ENCODE peak calls at places on chromosomes 1 and 21, in five cellular contexts. K is fibroblast of mammary gland; M is stomach; C is stimulated activated CD4-positive, alpha-beta T cell treated with anti-CD3 and anti-CD28 coated beads, TNF-alpha, amount 100 ng/mL, for 24 hours; Y is H7. E is an unnamed sample.

GRCh38 chr21:45835301-45836267 is 146.0 kb upstream of the COL6A1 start:
- DNase-seq in K (no peak), M (no peak), C (no peak), Y (peak), E (peak)

GRCh38 chr1:12185556-12186276 is 18.9 kb downstream of the TNFRSF1B start:
- DNase-seq in K (no peak), M (no peak), C (no peak), Y (no peak), E (no peak)

GRCh38 chr1:26021647-26022403 is at the start of gene EXTL1:
- DNase-seq in K (no peak), M (no peak), C (no peak), Y (peak), E (no peak)

GRCh38 chr1:77825356-77825709 is 45.9 kb downstream of the MIGA1 start:
- DNase-seq in K (peak), M (peak), C (no peak), Y (peak), E (no peak)

GRCh38 chr1:151908228-151908691 is 1.1 kb downstream of the THEM4 start:
- DNase-seq in K (peak), M (no peak), C (no peak), Y (peak), E (no peak)

GRCh38 chr1:114340906-114341698 is 169.9 kb downstream of the TRIM33 start:
- DNase-seq in K (no peak), M (no peak), C (no peak), Y (no peak), E (no peak)

GRCh38 chr21:42062543-42063022 is 8.5 kb upstream of the UMODL1 start:
- DNase-seq in K (no peak), M (peak), C (peak), Y (peak), E (no peak)

GRCh38 chr21:45248893-45249381 is 38.8 kb downstream of the POFUT2 start:
- DNase-seq in K (peak), M (no peak), C (no peak), Y (peak), E (no peak)

GRCh38 chr1:31515061-31515775 is 61.1 kb upstream of the TINAGL1 start:
- DNase-seq in K (no peak), M (no peak), C (no peak), Y (peak), E (no peak)

GRCh38 chr1:155977607-155978324 is 581 bp downstream of the ARHGEF2 start:
- DNase-seq in K (no peak), M (no peak), C (peak), Y (peak), E (no peak)

GRCh38 chr21:35649186-35649585 is 411.1 kb downstream of the SETD4 start:
- DNase-seq in K (peak), M (no peak), C (no peak), Y (no peak), E (no peak)

GRCh38 chr1:208249300-208249699 is 5.1 kb upstream of the PLXNA2 start:
- DNase-seq in K (no peak), M (no peak), C (no peak), Y (no peak), E (no peak)

GRCh38 chr21:35616090-35616489 is 444.2 kb downstream of the SETD4 start:
- DNase-seq in K (peak), M (no peak), C (no peak), Y (no peak), E (no peak)

GRCh38 chr1:229199261-229199850 is 71.6 kb upstream of the RAB4A start:
- DNase-seq in K (no peak), M (peak), C (no peak), Y (peak), E (no peak)

GRCh38 chr1:25610822-25611630 is 5.6 kb upstream of the MAN1C1 start:
- DNase-seq in K (peak), M (no peak), C (no peak), Y (peak), E (peak)

GRCh38 chr1:54517536-54517935 is 30.5 kb upstream of the ACOT11 start:
- DNase-seq in K (no peak), M (no peak), C (no peak), Y (no peak), E (no peak)

GRCh38 chr1:205664399-205665108 is 15.8 kb downstream of the SLC45A3 start:
- DNase-seq in K (no peak), M (peak), C (no peak), Y (peak), E (no peak)